ENCODE peak calls at places on chromosomes 1 and 21, in ten cellular contexts. W is AG09309; Z is heart left ventricle; C is stimulated activated CD8-positive, alpha-beta memory T cell treated with anti-CD3 and anti-CD28 coated beads, Interleukin-4, amount 100 ng/mL, for 24 hours; R is activated CD8-positive, alpha-beta memory T cell treated with anti-CD3 and anti-CD28 coated beads, Interleukin-2, amount 50 U/mL, for 4 hours; L is NCI-H1092; K is COR-L47; P is fibroblast of the aortic adventitia; E is activated CD4-positive, alpha-beta T cell treated with anti-CD3 and anti-CD28 coated beads, Interleukin-2, amount 50 U/mL, for 4 hours; V is T-helper 17 cell. U is an unnamed sample.
A peak's percentile ranks its signal among the peaks of the same experiment; 100 is the strongest.

GRCh38 chr1:155062151-155062686 is 1.3 kb upstream of the EFNA4 start:
- DNase-seq in W (no peak), Z (no peak), C (no peak), R (no peak), L (no peak), K (no peak), P (no peak), E (no peak), V (no peak), U (no peak)

GRCh38 chr1:234875328-234875952 is 253.2 kb downstream of the TOMM20 start:
- DNase-seq in W (no peak), Z (no peak), C (no peak), R (no peak), L (no peak), K (no peak), P (no peak), E (no peak), V (no peak), U (no peak)

GRCh38 chr21:33762798-33763572 is 120.7 kb downstream of the ITSN1 start:
- DNase-seq in W (peak; percentile 18), Z (no peak), C (no peak), R (no peak), L (no peak), K (no peak), P (peak; percentile 53), E (no peak), V (no peak), U (no peak)

GRCh38 chr1:157001304-157001703 is 44.2 kb downstream of the ARHGEF11 start:
- DNase-seq in W (no peak), Z (no peak), C (no peak), R (no peak), L (no peak), K (no peak), P (peak; percentile 15), E (no peak), V (no peak), U (no peak)

GRCh38 chr1:86155807-86156561 is 588 bp downstream of the COL24A1 start:
- DNase-seq in W (no peak), Z (peak; percentile 33), C (no peak), R (no peak), L (no peak), K (peak; percentile 30), P (peak; percentile 43), E (no peak), V (no peak), U (no peak)

GRCh38 chr1:44571712-44572571 is 102.3 kb downstream of the TMEM53 start:
- DNase-seq in W (no peak), Z (no peak), C (no peak), R (no peak), L (no peak), K (no peak), P (no peak), E (no peak), V (no peak), U (no peak)

GRCh38 chr1:209248649-209249279 is 334.8 kb upstream of the CAMK1G start:
- DNase-seq in W (no peak), Z (no peak), C (no peak), R (peak; percentile 37), L (peak; percentile 63), K (peak; percentile 57), P (peak; percentile 77), E (peak; percentile 21), V (no peak), U (no peak)

GRCh38 chr1:215290018-215290417 is 207.5 kb downstream of the KCNK2 start:
- DNase-seq in W (peak; percentile 28), Z (no peak), C (no peak), R (no peak), L (no peak), K (no peak), P (no peak), E (no peak), V (no peak), U (no peak)

GRCh38 chr1:240714893-240715292 is 102.9 kb upstream of the GREM2 start:
- DNase-seq in W (no peak), Z (no peak), C (no peak), R (no peak), L (no peak), K (no peak), P (no peak), E (no peak), V (no peak), U (no peak)

GRCh38 chr1:21258331-21259134 is 31.7 kb downstream of the ECE1 start:
- DNase-seq in W (no peak), Z (no peak), C (no peak), R (no peak), L (no peak), K (no peak), P (no peak), E (no peak), V (no peak), U (no peak)

GRCh38 chr1:157968503-157968902 is 24.9 kb upstream of the KIRREL1 start:
- DNase-seq in W (no peak), Z (no peak), C (no peak), R (no peak), L (no peak), K (no peak), P (peak; percentile 81), E (no peak), V (no peak), U (no peak)

GRCh38 chr21:43767980-43768867 is 7.9 kb downstream of the CSTB start:
- DNase-seq in W (peak; percentile 53), Z (no peak), C (no peak), R (no peak), L (no peak), K (no peak), P (peak; percentile 86), E (no peak), V (no peak), U (no peak)

GRCh38 chr1:109926662-109927300 is 16.1 kb downstream of the CSF1 start:
- DNase-seq in W (peak; percentile 56), Z (no peak), C (no peak), R (no peak), L (no peak), K (no peak), P (peak; percentile 77), E (no peak), V (no peak), U (no peak)

GRCh38 chr1:1917995-1918900 is 831 bp downstream of the TMEM52 start:
- DNase-seq in W (no peak), Z (peak; percentile 33), C (no peak), R (no peak), L (no peak), K (no peak), P (no peak), E (no peak), V (no peak), U (no peak)

GRCh38 chr1:222570837-222571236 is 18.9 kb downstream of the TAF1A start:
- DNase-seq in W (no peak), Z (no peak), C (no peak), R (no peak), L (no peak), K (no peak), P (no peak), E (no peak), V (no peak), U (no peak)

GRCh38 chr1:111745670-111746613 is 6.7 kb upstream of the INKA2 start:
- DNase-seq in W (no peak), Z (peak; percentile 64), C (no peak), R (no peak), L (no peak), K (peak; percentile 42), P (peak; percentile 25), E (no peak), V (no peak), U (no peak)

GRCh38 chr21:16004121-16004520 is 274.3 kb downstream of the USP25 start:
- DNase-seq in W (no peak), Z (no peak), C (no peak), R (no peak), L (no peak), K (no peak), P (peak; percentile 8), E (no peak), V (no peak), U (no peak)

GRCh38 chr1:233166896-233167295 is 128.6 kb downstream of the PCNX2 start:
- DNase-seq in W (no peak), Z (no peak), C (no peak), R (no peak), L (no peak), K (no peak), P (no peak), E (no peak), V (no peak), U (no peak)

GRCh38 chr1:96513136-96513535 is 208.4 kb upstream of the PTBP2 start:
- DNase-seq in W (no peak), Z (no peak), C (no peak), R (no peak), L (no peak), K (no peak), P (no peak), E (no peak), V (no peak), U (no peak)

GRCh38 chr1:173355281-173356031 is 121.7 kb upstream of the PRDX6 start:
- DNase-seq in W (no peak), Z (no peak), C (no peak), R (no peak), L (no peak), K (no peak), P (no peak), E (no peak), V (no peak), U (no peak)

GRCh38 chr1:216144661-216145450 is 278.4 kb downstream of the USH2A start:
- DNase-seq in W (no peak), Z (no peak), C (no peak), R (no peak), L (no peak), K (no peak), P (no peak), E (no peak), V (no peak), U (no peak)

GRCh38 chr1:236997361-236997760 is 6.9 kb downstream of the MT1HL1 start:
- DNase-seq in W (no peak), Z (peak; percentile 92), C (no peak), R (no peak), L (no peak), K (no peak), P (no peak), E (no peak), V (no peak), U (no peak)

GRCh38 chr1:51289676-51290488 is 40.5 kb downstream of the TTC39A start:
- DNase-seq in W (no peak), Z (no peak), C (no peak), R (no peak), L (no peak), K (no peak), P (no peak), E (no peak), V (no peak), U (no peak)

GRCh38 chr1:68197891-68198290 is 34.4 kb downstream of the WLS start:
- DNase-seq in W (no peak), Z (no peak), C (no peak), R (no peak), L (peak; percentile 57), K (peak; percentile 30), P (no peak), E (no peak), V (no peak), U (no peak)

GRCh38 chr1:6275826-6276764 is 15.2 kb upstream of the GPR153 start:
- DNase-seq in W (peak; percentile 48), Z (peak; percentile 86), C (no peak), R (no peak), L (peak; percentile 61), K (no peak), P (peak; percentile 76), E (no peak), V (no peak), U (no peak)

GRCh38 chr1:200968469-200969410 is 54.8 kb downstream of the KIF21B start:
- DNase-seq in W (no peak), Z (no peak), C (no peak), R (no peak), L (no peak), K (no peak), P (peak; percentile 25), E (no peak), V (no peak), U (no peak)

GRCh38 chr1:9293512-9294439 is 1.1 kb downstream of the SPSB1 start:
- DNase-seq in W (no peak), Z (no peak), C (no peak), R (peak; percentile 43), L (no peak), K (no peak), P (peak; percentile 50), E (no peak), V (peak; percentile 39), U (no peak)

GRCh38 chr1:237108299-237109040 is 66.5 kb downstream of the RYR2 start:
- DNase-seq in W (no peak), Z (no peak), C (no peak), R (no peak), L (no peak), K (no peak), P (no peak), E (no peak), V (no peak), U (no peak)

U was measured in natural killer cell treated with Interleukin-12 subunit alpha and Interleukin-12 subunit beta and Interleukin-15 and Interleukin-18, amount 100 ng/mL, for 72 hours.